ENCODE peak calls at places on chromosomes 11 and 22, in ten cellular contexts. Q, N, U, H, A, R, V, F, D and K are unnamed samples.

GRCh38 chr11:64906314-64906635 is 10.7 kb downstream of the ATG2A start:
- DNase-seq in Q (no peak), N (no peak), U (no peak), H (no peak), A (no peak), R (no peak), V (no peak), F (no peak), D (no peak), K (no peak)

GRCh38 chr11:126062679-126063509 is at the start of gene CDON:
- DNase-seq in Q (peak; percentile 23), N (peak; percentile 67), U (peak; percentile 95), H (peak; percentile 91), A (peak; percentile 96), R (peak; percentile 96), V (peak; percentile 97), F (peak; percentile 87), D (peak; percentile 91), K (peak; percentile 91)

GRCh38 chr11:87013852-87014251 is 23.9 kb upstream of the TMEM135 start:
- DNase-seq in Q (no peak), N (no peak), U (no peak), H (no peak), A (no peak), R (no peak), V (no peak), F (no peak), D (no peak), K (no peak)

GRCh38 chr11:9617960-9618359 is 44.5 kb downstream of the WEE1 start:
- DNase-seq in Q (no peak), N (no peak), U (no peak), H (peak; percentile 82), A (no peak), R (no peak), V (no peak), F (peak; percentile 84), D (no peak), K (no peak)

GRCh38 chr22:38760477-38761201 is 4.8 kb upstream of the SUN2 start:
- DNase-seq in Q (peak; percentile 81), N (no peak), U (no peak), H (no peak), A (no peak), R (no peak), V (no peak), F (no peak), D (no peak), K (no peak)

GRCh38 chr11:78140392-78141077 is 1.1 kb upstream of the ALG8 start:
- DNase-seq in Q (no peak), N (no peak), U (no peak), H (peak; percentile 6), A (peak; percentile 7), R (no peak), V (no peak), F (peak; percentile 5), D (peak; percentile 5), K (no peak)

GRCh38 chr11:32328392-32328791 is 106.9 kb downstream of the WT1 start:
- DNase-seq in Q (no peak), N (no peak), U (no peak), H (no peak), A (no peak), R (no peak), V (no peak), F (no peak), D (no peak), K (peak; percentile 55)

GRCh38 chr22:27630754-27631153 is 170.8 kb downstream of the MN1 start:
- DNase-seq in Q (no peak), N (no peak), U (no peak), H (no peak), A (no peak), R (no peak), V (no peak), F (no peak), D (no peak), K (no peak)

GRCh38 chr11:130514851-130515250 is 66.4 kb downstream of the ADAMTS15 start:
- DNase-seq in Q (no peak), N (no peak), U (no peak), H (no peak), A (no peak), R (no peak), V (no peak), F (no peak), D (no peak), K (no peak)

GRCh38 chr11:72969894-72970335 is 155.7 kb downstream of the ATG16L2 start:
- DNase-seq in Q (no peak), N (peak; percentile 67), U (no peak), H (peak; percentile 87), A (peak; percentile 85), R (peak; percentile 5), V (peak; percentile 70), F (peak; percentile 89), D (no peak), K (no peak)

GRCh38 chr22:23035557-23036277 is 34.6 kb upstream of the GNAZ start:
- DNase-seq in Q (no peak), N (peak; percentile 10), U (no peak), H (no peak), A (peak; percentile 25), R (no peak), V (no peak), F (no peak), D (peak; percentile 28), K (peak; percentile 86)

GRCh38 chr11:112903310-112903709 is 57.9 kb upstream of the NCAM1 start:
- DNase-seq in Q (no peak), N (no peak), U (no peak), H (no peak), A (no peak), R (no peak), V (no peak), F (peak; percentile 8), D (no peak), K (no peak)

GRCh38 chr22:49303061-49303735 is 524.5 kb downstream of the BRD1 start:
- DNase-seq in Q (no peak), N (no peak), U (no peak), H (no peak), A (no peak), R (no peak), V (no peak), F (no peak), D (no peak), K (no peak)

GRCh38 chr11:66851698-66852465 is 5.0 kb upstream of the LRFN4 start:
- DNase-seq in Q (no peak), N (peak; percentile 29), U (peak; percentile 54), H (no peak), A (peak; percentile 48), R (peak; percentile 53), V (no peak), F (no peak), D (no peak), K (peak; percentile 89)

GRCh38 chr22:40462195-40462988 is 92.0 kb downstream of the SGSM3 start:
- DNase-seq in Q (no peak), N (no peak), U (no peak), H (no peak), A (peak; percentile 31), R (no peak), V (no peak), F (no peak), D (peak; percentile 34), K (peak; percentile 67)